ENCODE peak calls at places on chromosomes 16 and 17, in five cellular contexts. A is fibroblast of gingiva, H is A549, U is endothelial cell, N is DMS53. Y is an unnamed sample.
A peak's percentile ranks its signal among the peaks of the same experiment; 100 is the strongest.

GRCh38 chr17:52105601-52106000 is 52.9 kb downstream of the CA10 start:
- DNase-seq in A (no peak), H (no peak), U (no peak), N (peak; percentile 20), Y (no peak)

GRCh38 chr16:63697736-63698135 is 1424.1 kb downstream of the CDH11 start:
- DNase-seq in A (no peak), H (no peak), U (no peak), N (no peak), Y (no peak)

GRCh38 chr16:23107878-23108277 is 41.4 kb downstream of the USP31 start:
- DNase-seq in A (no peak), H (no peak), U (no peak), N (no peak), Y (no peak)

GRCh38 chr16:25257504-25257955 is at the start of gene ZKSCAN2:
- DNase-seq in A (peak; percentile 92), H (peak; percentile 74), U (peak; percentile 82), N (peak; percentile 95), Y (peak; percentile 96)

GRCh38 chr17:78132086-78132676 is 1.6 kb downstream of the TMC8 start:
- DNase-seq in A (no peak), H (no peak), U (no peak), N (peak; percentile 76), Y (no peak)

GRCh38 chr17:73156166-73156840 is 8.5 kb upstream of the SSTR2 start:
- DNase-seq in A (peak; percentile 48), H (peak; percentile 88), U (peak; percentile 68), N (peak; percentile 92), Y (peak; percentile 74)

GRCh38 chr17:28473542-28473941 is at the start of gene SLC13A2:
- DNase-seq in A (no peak), H (no peak), U (no peak), N (peak; percentile 32), Y (no peak)

GRCh38 chr17:3802461-3803307 is 1.7 kb upstream of the ITGAE start:
- DNase-seq in A (peak; percentile 82), H (no peak), U (no peak), N (no peak), Y (peak; percentile 85)

GRCh38 chr17:50060951-50061712 is 5.2 kb downstream of the ITGA3 start:
- DNase-seq in A (peak; percentile 77), H (no peak), U (no peak), N (no peak), Y (peak; percentile 75)

GRCh38 chr17:47692895-47693666 is 880 bp upstream of the TBKBP1 start:
- DNase-seq in A (no peak), H (no peak), U (no peak), N (peak; percentile 72), Y (no peak)

GRCh38 chr17:29582767-29583166 is 6.7 kb downstream of the GIT1 start:
- DNase-seq in A (no peak), H (no peak), U (no peak), N (no peak), Y (no peak)

GRCh38 chr17:61496174-61496956 is 44.1 kb downstream of the TBX4 start:
- DNase-seq in A (no peak), H (no peak), U (no peak), N (no peak), Y (no peak)

GRCh38 chr17:45306094-45306493 is 10.7 kb downstream of the MAP3K14 start:
- DNase-seq in A (no peak), H (no peak), U (no peak), N (no peak), Y (no peak)

GRCh38 chr17:74113326-74113725 is 90.2 kb upstream of the RPL38 start:
- DNase-seq in A (no peak), H (no peak), U (no peak), N (no peak), Y (no peak)

GRCh38 chr17:66949501-66949900 is 15.0 kb upstream of the CACNG4 start:
- DNase-seq in A (no peak), H (no peak), U (no peak), N (no peak), Y (no peak)

GRCh38 chr16:80125677-80126076 is 415.1 kb upstream of the DYNLRB2 start:
- DNase-seq in A (peak; percentile 5), H (no peak), U (no peak), N (no peak), Y (no peak)

GRCh38 chr17:10135539-10136257 is 62.7 kb downstream of the GAS7 start:
- DNase-seq in A (peak; percentile 25), H (no peak), U (no peak), N (no peak), Y (no peak)